ENCODE peak calls at places on chromosomes 3 and 15, in nine cellular contexts. L is AG09309, H is B cell, C is NB4, E is endodermal cell, I is ovary, S is cardiac muscle cell, Q is A549, T is GM06990. X is an unnamed sample.

GRCh38 chr3:39907981-39908380 is 98.6 kb downstream of the MYRIP start:
- DNase-seq in H (no peak), S (no peak), E (no peak), C (no peak), T (no peak), Q (no peak), L (no peak), I (no peak), X (no peak)

GRCh38 chr3:49673715-49674490 is at the start of gene APEH:
- DNase-seq in L (peak; percentile 87), H (peak; percentile 98), C (peak; percentile 99), I (peak; percentile 95), S (peak; percentile 99), T (peak; percentile 99), Q (peak; percentile 90), E (peak; percentile 99), X (peak; percentile 96)

GRCh38 chr3:113148307-113148703 is 63.1 kb upstream of the BOC start:
- DNase-seq in S (no peak), E (no peak), T (no peak), Q (no peak), H (no peak), L (no peak), I (peak; percentile 29), C (no peak), X (no peak)

GRCh38 chr3:72178463-72179106 is 393.6 kb upstream of the PROK2 start:
- DNase-seq in I (no peak), E (no peak), T (no peak), S (no peak), Q (no peak), H (no peak), L (no peak), C (no peak), X (no peak)

GRCh38 chr15:43769584-43770228 is 7.1 kb downstream of the ELL3 start:
- DNase-seq in E (peak; percentile 89), I (peak; percentile 66), L (no peak), S (peak; percentile 69), Q (peak; percentile 28), T (no peak), C (peak; percentile 70), H (peak; percentile 44), X (no peak)

GRCh38 chr3:43290961-43291360 is 4.6 kb downstream of the SNRK start:
- DNase-seq in T (no peak), L (no peak), Q (no peak), E (no peak), H (no peak), C (peak; percentile 46), S (no peak), I (no peak), X (no peak)

GRCh38 chr15:51051776-51052175 is 42.9 kb downstream of the TNFAIP8L3 start:
- DNase-seq in E (no peak), T (no peak), Q (no peak), C (no peak), L (no peak), S (no peak), H (no peak), I (no peak), X (no peak)

GRCh38 chr3:195135921-195136320 is 135.0 kb downstream of the XXYLT1 start:
- DNase-seq in L (no peak), H (no peak), C (no peak), E (no peak), Q (no peak), S (no peak), T (no peak), I (no peak), X (no peak)

GRCh38 chr15:48955370-48955769 is 8.3 kb downstream of the SHC4 start:
- DNase-seq in L (no peak), H (no peak), E (no peak), I (no peak), C (no peak), T (no peak), S (no peak), Q (no peak), X (no peak)

GRCh38 chr3:183181606-183182005 is 19.1 kb upstream of the LAMP3 start:
- DNase-seq in L (no peak), H (no peak), E (no peak), Q (no peak), I (no peak), C (no peak), T (no peak), S (no peak), X (no peak)

GRCh38 chr3:178189854-178190253 is 346.4 kb upstream of the KCNMB2 start:
- DNase-seq in T (no peak), L (no peak), C (no peak), H (no peak), E (no peak), Q (no peak), I (no peak), S (no peak), X (no peak)

GRCh38 chr15:79644091-79644490 is 212.0 kb downstream of the MINAR1 start:
- DNase-seq in C (no peak), S (no peak), E (no peak), Q (peak; percentile 27), H (no peak), I (no peak), L (peak; percentile 41), T (no peak), X (no peak)

GRCh38 chr3:189013224-189013888 is 158.4 kb upstream of the TPRG1 start:
- DNase-seq in E (no peak), T (no peak), C (no peak), I (no peak), S (no peak), Q (no peak), H (no peak), L (no peak), X (no peak)

GRCh38 chr15:26087881-26088280 is 224.8 kb upstream of the ATP10A start:
- DNase-seq in H (no peak), T (no peak), E (no peak), S (no peak), C (no peak), L (no peak), Q (no peak), I (no peak), X (no peak)

GRCh38 chr15:63250312-63250965 is 27.0 kb upstream of the APH1B start:
- DNase-seq in H (no peak), T (no peak), C (no peak), E (no peak), L (peak; percentile 96), Q (no peak), S (no peak), I (no peak), X (no peak)

GRCh38 chr3:128556949-128557348 is 63.9 kb upstream of the GATA2 start:
- DNase-seq in H (peak; percentile 8), L (no peak), S (no peak), I (no peak), Q (no peak), C (no peak), E (peak; percentile 43), T (no peak), X (no peak)

GRCh38 chr3:120706950-120707349 is 24.9 kb upstream of the HGD start:
- DNase-seq in E (no peak), S (no peak), C (no peak), L (no peak), Q (no peak), T (no peak), H (no peak), I (no peak), X (no peak)

GRCh38 chr3:14561051-14561634 is 21.0 kb upstream of the GRIP2 start:
- DNase-seq in S (no peak), E (no peak), L (no peak), H (no peak), Q (no peak), C (no peak), I (no peak), T (no peak), X (no peak)

GRCh38 chr3:190676477-190676876 is 162.6 kb downstream of the IL1RAP start:
- DNase-seq in I (no peak), S (no peak), E (no peak), C (no peak), H (no peak), T (no peak), L (no peak), Q (no peak), X (no peak)

GRCh38 chr3:65795166-65795565 is 243.6 kb downstream of the MAGI1 start:
- DNase-seq in Q (no peak), E (no peak), L (no peak), C (no peak), H (no peak), I (no peak), S (no peak), T (no peak), X (no peak)

GRCh38 chr15:59687831-59688230 is 1.3 kb downstream of the BNIP2 start:
- DNase-seq in L (no peak), E (no peak), S (no peak), Q (no peak), T (peak; percentile 40), C (peak; percentile 68), H (peak; percentile 37), I (no peak), X (no peak)

GRCh38 chr3:76582098-76582497 is 457.8 kb upstream of the ROBO2 start:
- DNase-seq in C (no peak), I (no peak), E (no peak), L (no peak), H (no peak), S (no peak), T (no peak), Q (no peak), X (no peak)

DNA sequence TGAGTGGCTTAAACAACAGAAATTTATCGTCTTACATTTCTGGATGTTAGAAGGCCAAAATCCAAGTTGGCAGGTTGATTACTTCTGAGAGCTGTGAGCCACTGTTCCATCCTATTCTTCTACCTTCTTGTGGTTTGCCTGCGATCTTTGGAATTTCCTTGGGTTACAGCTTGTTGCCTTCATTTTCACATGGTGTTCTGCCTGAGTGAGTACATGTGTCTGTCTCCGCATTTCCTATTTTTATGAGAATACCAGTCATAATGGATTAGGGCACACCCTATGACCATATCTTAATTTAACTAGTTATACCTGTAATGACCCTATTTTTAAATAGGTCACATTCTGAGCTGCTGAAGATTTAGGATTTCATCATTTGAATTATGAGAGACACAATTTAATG is 294.3 kb downstream of the CNTN4 start:
- DNase-seq in H (no peak), E (no peak), C (no peak), T (no peak), L (no peak), I (no peak), S (no peak), Q (no peak), X (no peak)
- TF ChIP-seq CTCF in H (no peak), E (no peak), C (no peak), T (no peak), L (no peak), I (no peak), S (no peak), Q (no peak), X (no peak)

GRCh38 chr3:170301404-170301803 is 56.1 kb upstream of the SKIL start:
- DNase-seq in Q (no peak), C (peak; percentile 62), T (no peak), H (no peak), E (no peak), L (peak; percentile 55), I (no peak), S (no peak), X (no peak)
- TF ChIP-seq CTCF in Q (no peak), C (no peak), T (no peak), H (no peak), E (no peak), L (no peak), I (no peak), S (no peak), X (no peak)

GRCh38 chr3:157543491-157544035 is 40.3 kb upstream of the VEPH1 start:
- DNase-seq in T (no peak), C (no peak), H (no peak), E (no peak), L (no peak), Q (no peak), S (no peak), I (no peak), X (no peak)
- TF ChIP-seq CTCF in T (no peak), C (no peak), H (no peak), E (no peak), L (no peak), Q (no peak), S (no peak), I (no peak), X (no peak)

GRCh38 chr3:139241783-139242182 is 102.0 kb upstream of the MRPS22 start:
- DNase-seq in E (no peak), L (no peak), H (no peak), T (no peak), S (no peak), I (no peak), Q (no peak), C (no peak), X (no peak)
- TF ChIP-seq CTCF in E (peak; percentile 64), L (peak; percentile 4), H (no peak), T (no peak), S (no peak), I (peak; percentile 17), Q (no peak), C (no peak), X (no peak)

X was measured in natural killer cell.